ENCODE peak calls at places on chromosomes 7 and 10, in seven cellular contexts. X is mucosa of descending colon, M is heart right ventricle, B is brain microvascular endothelial cell, N is transverse colon, G is sigmoid colon, W is WERI-Rb-1. Y is an unnamed sample. For H3K36me3, the result is how much of the 10 kb centered on the place peaks cover.

GRCh38 chr7:97179454-97180104 is 62.1 kb downstream of the SDHAF3 start:
- DNase-seq in X (no peak), M (peak), B (peak), N (peak), G (no peak), W (peak), Y (peak)

GRCh38 chr10:6089334-6090219 is 743 bp downstream of the RBM17 start:
- DNase-seq in X (peak), M (no peak), B (no peak), N (peak), G (no peak), W (no peak), Y (peak)

GRCh38 chr7:117250801-117251200 is 72.1 kb downstream of the WNT2 start:
- DNase-seq in X (no peak), M (no peak), B (no peak), N (no peak), G (no peak), W (no peak), Y (no peak)

GRCh38 chr10:95408148-95408930 is 117.5 kb upstream of the PDLIM1 start:
- DNase-seq in X (no peak), M (no peak), B (no peak), N (no peak), G (no peak), W (no peak), Y (no peak)

GRCh38 chr7:53326634-53327033 is 291.2 kb downstream of the POM121L12 start:
- DNase-seq in X (no peak), M (no peak), B (no peak), N (no peak), G (no peak), W (no peak), Y (peak)

GRCh38 chr7:26474596-26474995 is 182.9 kb downstream of the SNX10 start:
- DNase-seq in X (no peak), M (no peak), B (no peak), N (no peak), G (no peak), W (no peak), Y (no peak)

GRCh38 chr10:14608381-14609001 is 166.2 kb downstream of the FAM107B start:
- DNase-seq in X (no peak), M (no peak), B (no peak), N (no peak), G (no peak), W (no peak), Y (no peak)

GRCh38 chr10:80465839-80466590 is 11.9 kb downstream of the TSPAN14 start:
- DNase-seq in X (no peak), M (no peak), B (no peak), N (no peak), G (no peak), W (no peak), Y (no peak)

GRCh38 chr7:82021713-82022112 is 251.9 kb upstream of the HGF start:
- DNase-seq in X (no peak), M (no peak), B (no peak), N (no peak), G (no peak), W (no peak), Y (no peak)

GRCh38 chr10:5945561-5946418 is 31.6 kb downstream of the IL15RA start:
- DNase-seq in X (peak), M (peak), B (peak), N (peak), G (peak), W (no peak), Y (peak)

GRCh38 chr10:12793106-12793505 is 208.4 kb downstream of the CCDC3 start:
- DNase-seq in X (no peak), M (no peak), B (no peak), N (no peak), G (no peak), W (no peak), Y (no peak)

GRCh38 chr7:139589474-139589873 is 66.0 kb downstream of the CLEC2L start:
- DNase-seq in X (no peak), M (no peak), B (no peak), N (no peak), G (no peak), W (no peak), Y (no peak)

GRCh38 chr10:103525901-103526300 is 32.4 kb downstream of the NEURL1 start:
- DNase-seq in X (no peak), M (no peak), B (no peak), N (no peak), G (no peak), W (no peak), Y (no peak)

GRCh38 chr7:80596933-80597517 is 41.4 kb upstream of the CD36 start:
- DNase-seq in X (no peak), M (no peak), B (no peak), N (no peak), G (no peak), W (no peak), Y (no peak)

GRCh38 chr10:31782701-31783100 is 145.9 kb downstream of the ARHGAP12 start:
- DNase-seq in X (no peak), M (no peak), B (no peak), N (no peak), G (no peak), W (no peak), Y (no peak)

GRCh38 chr7:46383605-46384004 is 462.5 kb upstream of the IGFBP3 start:
- DNase-seq in X (no peak), M (no peak), B (peak), N (no peak), G (no peak), W (no peak), Y (no peak)

GRCh38 chr10:70805619-70806215 is 10.0 kb upstream of the SGPL1 start:
- DNase-seq in X (no peak), M (no peak), B (no peak), N (no peak), G (no peak), W (no peak), Y (no peak)

GRCh38 chr7:122889116-122889515 is 2.9 kb upstream of the CADPS2 start:
- DNase-seq in X (no peak), M (no peak), B (no peak), N (no peak), G (no peak), W (no peak), Y (no peak)

GRCh38 chr10:113646337-113647201 is 17.3 kb downstream of the NRAP start:
- DNase-seq in X (no peak), M (peak), B (no peak), N (no peak), G (no peak), W (no peak), Y (no peak)

GRCh38 chr10:67804395-67804678 is 33.7 kb downstream of the DNAJC12 start:
- DNase-seq in X (no peak), M (no peak), B (no peak), N (no peak), G (no peak), W (no peak), Y (no peak)

GRCh38 chr7:19773361-19773760 is at the start of gene TMEM196:
- DNase-seq in X (no peak), M (no peak), B (no peak), N (no peak), G (no peak), W (no peak), Y (peak)

GRCh38 chr7:47266131-47266706 is 315.7 kb downstream of the TNS3 start:
- DNase-seq in X (peak), M (peak), B (peak), N (peak), G (peak), W (peak), Y (peak)

GRCh38 chr7:152615052-152615741 is 60.7 kb downstream of the XRCC2 start:
- DNase-seq in X (no peak), M (no peak), B (no peak), N (no peak), G (no peak), W (peak), Y (peak)

GRCh38 chr10:49302088-49302487 is 3.1 kb downstream of the C10orf71 start:
- DNase-seq in X (no peak), M (no peak), B (no peak), N (no peak), G (peak), W (no peak), Y (no peak)

GRCh38 chr7:47588704-47589225 is 6.9 kb upstream of the TNS3 start:
- DNase-seq in X (peak), M (no peak), B (no peak), N (peak), G (no peak), W (no peak), Y (no peak)

GRCh38 chr7:106262268-106262881 is 22.4 kb downstream of the NAMPT start:
- DNase-seq in X (no peak), M (no peak), B (no peak), N (no peak), G (no peak), W (no peak), Y (no peak)

GRCh38 chr10:97320480-97321031 is 1.5 kb downstream of the FRAT1 start:
- DNase-seq in X (peak), M (no peak), B (no peak), N (peak), G (no peak), W (no peak), Y (peak)

GRCh38 chr10:17232276-17232987 is 4.4 kb downstream of the VIM start:
- DNase-seq in X (no peak), M (no peak), B (no peak), N (no peak), G (no peak), W (no peak), Y (no peak)

GRCh38 chr10:71217266-71218045 is 5.1 kb downstream of the UNC5B start:
- DNase-seq in X (no peak), M (no peak), B (no peak), N (no peak), G (no peak), W (no peak), Y (peak)

GRCh38 chr7:132709971-132710567 is 133.8 kb upstream of the PLXNA4 start:
- DNase-seq in X (no peak), M (peak), B (peak), N (no peak), G (no peak), W (peak), Y (peak)

GRCh38 chr7:2936301-2936700 is 92.2 kb upstream of the GNA12 start:
- DNase-seq in X (no peak), M (no peak), B (no peak), N (no peak), G (peak), W (no peak), Y (peak)

GRCh38 chr7:2936891-2937580 is 92.9 kb upstream of the GNA12 start:
- DNase-seq in X (no peak), M (no peak), B (no peak), N (no peak), G (peak), W (no peak), Y (peak)

GRCh38 chr7:2934211-2934731 is 90.2 kb upstream of the GNA12 start:
- DNase-seq in X (no peak), M (no peak), B (peak), N (no peak), G (peak), W (no peak), Y (peak)

GRCh38 chr7:2932761-2933251 is 88.7 kb upstream of the GNA12 start:
- DNase-seq in X (no peak), M (no peak), B (no peak), N (no peak), G (peak), W (peak), Y (peak)

GRCh38 chr7:2934984-2935740 is 91.1 kb upstream of the GNA12 start:
- DNase-seq in X (no peak), M (no peak), B (no peak), N (no peak), G (peak), W (no peak), Y (peak)
- H3K36me3 ChIP-seq in X (under half), M (under half), B (under half), N (under half), G (under half), W (under half), Y (under half)

GRCh38 chr7:107914834-107915233 is 23.9 kb downstream of the DLD start:
- DNase-seq in X (no peak), M (no peak), B (no peak), N (no peak), G (no peak), W (no peak), Y (no peak)
- H3K36me3 ChIP-seq in X (under half), M (under half), B (under half), N (under half), G (under half), W (half or more), Y (under half)

DNA sequence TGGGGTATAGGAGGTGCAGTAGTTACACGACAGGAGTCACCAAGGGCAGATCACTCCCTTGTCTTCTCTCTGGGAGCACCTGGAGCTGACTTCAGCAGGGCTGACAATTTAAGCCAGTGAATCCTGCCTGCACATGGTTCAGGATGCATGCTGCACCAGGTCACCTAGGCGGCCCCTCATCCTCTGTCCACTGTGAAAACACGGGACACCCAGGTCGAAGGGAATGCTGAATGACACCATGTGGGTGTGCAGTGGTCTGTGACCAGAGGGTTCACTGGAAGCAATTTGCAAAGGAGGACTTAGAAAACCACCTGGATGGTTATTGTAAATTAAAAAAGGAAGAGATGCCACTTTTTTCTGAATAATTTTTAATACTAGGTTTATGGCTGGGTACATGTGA is 269.8 kb downstream of the CREB5 start:
- DNase-seq in X (no peak), M (no peak), B (no peak), N (no peak), G (no peak), W (no peak), Y (no peak)
- H3K36me3 ChIP-seq in X (under half), M (under half), B (under half), N (under half), G (under half), W (under half), Y (under half)

DNA sequence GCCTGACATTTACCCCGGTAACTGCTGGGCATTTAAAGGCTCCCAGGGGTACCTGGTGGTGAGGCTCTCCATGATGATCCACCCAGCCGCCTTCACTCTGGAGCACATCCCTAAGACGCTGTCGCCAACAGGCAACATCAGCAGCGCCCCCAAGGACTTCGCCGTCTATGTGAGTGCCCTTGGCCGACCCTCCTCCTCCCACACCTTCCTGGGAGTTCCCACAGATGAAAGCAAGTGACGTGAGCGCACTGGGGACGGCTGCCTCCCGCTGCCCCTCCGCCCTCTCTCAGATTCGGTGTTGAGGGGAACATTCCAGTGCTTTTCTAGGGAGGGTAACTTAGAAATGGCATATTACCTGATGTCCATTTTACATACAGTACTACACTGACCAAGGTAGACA is 7.0 kb upstream of the GET4 start:
- DNase-seq in X (no peak), M (no peak), B (no peak), N (no peak), G (no peak), W (no peak), Y (no peak)
- H3K36me3 ChIP-seq in X (under half), M (under half), B (under half), N (under half), G (under half), W (half or more), Y (under half)

GRCh38 chr7:2575046-2575732 is 16.4 kb downstream of the IQCE start:
- DNase-seq in X (no peak), M (no peak), B (no peak), N (no peak), G (no peak), W (no peak), Y (no peak)

GRCh38 chr7:2576742-2577491 is 18.1 kb downstream of the IQCE start:
- DNase-seq in X (no peak), M (no peak), B (no peak), N (no peak), G (no peak), W (no peak), Y (peak)

GRCh38 chr7:2575733-2576350 is 17.1 kb downstream of the IQCE start:
- DNase-seq in X (no peak), M (no peak), B (no peak), N (no peak), G (no peak), W (no peak), Y (no peak)

GRCh38 chr7:2580636-2581035 is 21.9 kb downstream of the IQCE start:
- DNase-seq in X (no peak), M (no peak), B (no peak), N (no peak), G (no peak), W (no peak), Y (no peak)

GRCh38 chr7:2577914-2578680 is 19.3 kb downstream of the IQCE start:
- DNase-seq in X (no peak), M (no peak), B (no peak), N (no peak), G (no peak), W (no peak), Y (peak)
- H3K36me3 ChIP-seq in X (under half), M (under half), B (under half), N (under half), G (under half), W (under half), Y (under half)

Y was measured in H7.